ENCODE peak calls at places on chromosomes 4 and X, in five cellular contexts. F is A549, P is IMR-90, B is HepG2, A is K562. S is an unnamed sample.

GRCh38 chrX:91414710-91415109 is 19.9 kb upstream of the PABPC5 start:
- DNase-seq in F (no peak), P (no peak), B (no peak), A (no peak), S (no peak)

GRCh38 chrX:44303119-44303518 is 40.4 kb downstream of the EFHC2 start:
- DNase-seq in F (no peak), P (no peak), B (no peak), A (no peak), S (no peak)

GRCh38 chrX:136185409-136186022 is 38.2 kb downstream of the FHL1 start:
- DNase-seq in F (peak), P (peak), B (no peak), A (no peak), S (no peak)

GRCh38 chrX:34578237-34578636 is 78.8 kb downstream of the TMEM47 start:
- DNase-seq in F (peak), P (peak), B (no peak), A (no peak), S (no peak)

GRCh38 chr4:104205116-104205515 is 289.6 kb downstream of the CXXC4 start:
- DNase-seq in F (no peak), P (no peak), B (no peak), A (no peak), S (no peak)

GRCh38 chr4:134085525-134085924 is 116.1 kb downstream of the PABPC4L start:
- DNase-seq in F (no peak), P (no peak), B (no peak), A (no peak), S (no peak)

GRCh38 chrX:11666180-11666579 is 460 bp upstream of the ARHGAP6 start:
- DNase-seq in F (no peak), P (no peak), B (no peak), A (no peak), S (no peak)

GRCh38 chr4:45987858-45988257 is 136.0 kb downstream of the GABRG1 start:
- DNase-seq in F (no peak), P (no peak), B (no peak), A (no peak), S (no peak)

GRCh38 chr4:15147709-15148651 is 145.7 kb downstream of the CPEB2 start:
- DNase-seq in F (no peak), P (no peak), B (peak), A (no peak), S (no peak)

GRCh38 chr4:72179342-72179741 is 147.5 kb downstream of the NPFFR2 start:
- DNase-seq in F (no peak), P (no peak), B (no peak), A (no peak), S (no peak)

GRCh38 chr4:15063341-15063740 is 61.1 kb downstream of the CPEB2 start:
- DNase-seq in F (no peak), P (no peak), B (no peak), A (no peak), S (no peak)

GRCh38 chr4:8409271-8410065 is 31.1 kb downstream of the ACOX3 start:
- DNase-seq in F (peak), P (no peak), B (no peak), A (peak), S (no peak)

GRCh38 chrX:1468250-1468772 is 15.6 kb upstream of the ASMTL start:
- DNase-seq in F (peak), P (no peak), B (no peak), A (no peak), S (peak)

GRCh38 chrX:42803320-42803719 is 25.4 kb upstream of the PPP1R2C start:
- DNase-seq in F (no peak), P (peak), B (no peak), A (no peak), S (no peak)

GRCh38 chr4:19689511-19689910 is 562.2 kb upstream of the SLIT2 start:
- DNase-seq in F (no peak), P (peak), B (no peak), A (no peak), S (no peak)

GRCh38 chr4:120540625-120541024 is 381.9 kb downstream of the PRDM5 start:
- DNase-seq in F (no peak), P (no peak), B (no peak), A (no peak), S (no peak)

GRCh38 chr4:126582737-126583136 is 1050.0 kb upstream of the INTU start:
- DNase-seq in F (peak), P (peak), B (no peak), A (no peak), S (no peak)

DNA sequence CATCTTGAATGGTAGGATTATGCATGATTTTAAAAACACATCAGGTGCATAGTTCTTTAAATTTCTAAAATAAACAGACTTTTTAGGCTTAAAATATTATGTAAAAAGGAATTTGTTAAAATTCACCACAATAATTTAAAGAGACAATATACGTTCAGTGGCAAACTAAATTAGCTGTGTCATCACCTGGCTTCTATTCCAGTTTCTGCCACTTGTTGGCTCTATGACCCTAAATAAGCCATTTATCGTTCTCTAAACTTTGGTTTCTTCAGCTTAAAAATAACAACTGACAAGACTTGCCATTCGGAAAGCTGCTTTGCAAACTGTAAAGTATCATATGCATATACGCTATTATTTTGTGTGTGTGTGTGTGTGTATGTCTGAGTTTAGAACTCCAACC is 141.3 kb downstream of the MGST2 start:
- DNase-seq in F (no peak), P (no peak), B (no peak), A (no peak), S (no peak)
- TF ChIP-seq CTCF in F (no peak), P (no peak), B (peak), A (no peak), S (no peak)

DNA sequence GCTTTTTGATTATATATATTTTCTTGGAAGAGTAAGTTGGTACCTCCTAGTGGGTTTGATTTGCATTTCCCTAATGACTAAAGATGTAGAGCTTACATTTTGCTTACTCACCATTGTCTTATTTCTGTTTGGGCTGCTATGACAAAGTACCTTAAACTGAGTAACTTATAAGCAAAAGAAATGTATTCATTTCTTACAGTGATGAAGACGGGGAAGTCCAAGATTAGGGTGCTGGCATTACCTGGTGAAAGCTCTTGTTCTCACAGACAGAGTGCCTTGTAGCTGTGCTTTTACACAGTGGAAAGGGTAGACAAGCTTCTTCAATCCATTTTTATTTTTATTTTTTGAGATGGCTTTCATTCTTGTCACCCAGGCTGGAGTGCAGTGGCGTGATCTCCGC is 229.2 kb upstream of the AGA start:
- DNase-seq in F (no peak), P (no peak), B (no peak), A (no peak), S (no peak)
- TF ChIP-seq MAFK in F (no peak), P (no peak), B (no peak), A (no peak), S (no peak)

GRCh38 chr4:153773236-153773690 is 13.4 kb upstream of the RNF175 start:
- DNase-seq in F (no peak), P (no peak), B (no peak), A (peak), S (no peak)
- TF ChIP-seq CTCF in F (no peak), P (no peak), B (peak), A (peak), S (no peak)

GRCh38 chr4:41539711-41540110 is 1.8 kb downstream of the LIMCH1 start:
- DNase-seq in F (no peak), P (no peak), B (no peak), A (no peak), S (no peak)

GRCh38 chr4:41535911-41536361 is 2.0 kb upstream of the LIMCH1 start:
- DNase-seq in F (no peak), P (no peak), B (no peak), A (no peak), S (no peak)

GRCh38 chr4:41537267-41537890 is 578 bp upstream of the LIMCH1 start:
- DNase-seq in F (no peak), P (no peak), B (no peak), A (no peak), S (no peak)

GRCh38 chr4:41538887-41539498 is 1.0 kb downstream of the LIMCH1 start:
- DNase-seq in F (no peak), P (no peak), B (no peak), A (no peak), S (no peak)

GRCh38 chr4:41538017-41538733 is at the start of gene LIMCH1:
- DNase-seq in F (peak), P (no peak), B (no peak), A (no peak), S (peak)
- TF ChIP-seq MAFK in F (peak), P (no peak), B (no peak), A (no peak), S (no peak)

DNA sequence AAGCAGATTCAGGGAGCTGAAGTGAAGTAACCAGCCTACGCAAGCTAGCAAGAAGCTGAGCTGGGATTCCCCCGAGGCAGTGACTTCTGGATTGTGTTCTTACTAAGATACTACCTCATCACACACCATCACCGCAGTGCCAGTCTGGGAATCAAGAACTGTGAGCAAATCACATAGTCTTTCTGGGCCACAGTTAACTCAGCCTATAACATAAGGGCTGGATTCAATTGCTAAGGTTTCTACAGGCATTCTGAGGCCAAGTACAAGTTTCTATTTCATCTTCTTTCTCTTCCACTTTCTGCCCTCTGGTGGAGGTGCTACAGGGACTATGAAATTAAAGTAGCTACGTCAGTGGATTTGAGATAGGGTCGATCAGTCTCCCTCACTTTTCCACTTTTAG is 1.4 kb upstream of the CORIN start:
- DNase-seq in F (peak), P (peak), B (no peak), A (no peak), S (no peak)
- TF ChIP-seq CTCF in F (no peak), P (no peak), B (no peak), A (no peak), S (no peak)

GRCh38 chrX:20685652-20686051 is 418.9 kb upstream of the RPS6KA3 start:
- DNase-seq in F (no peak), P (no peak), B (no peak), A (no peak), S (no peak)
- TF ChIP-seq MAFK in F (no peak), P (no peak), B (no peak), A (no peak), S (no peak)

DNA sequence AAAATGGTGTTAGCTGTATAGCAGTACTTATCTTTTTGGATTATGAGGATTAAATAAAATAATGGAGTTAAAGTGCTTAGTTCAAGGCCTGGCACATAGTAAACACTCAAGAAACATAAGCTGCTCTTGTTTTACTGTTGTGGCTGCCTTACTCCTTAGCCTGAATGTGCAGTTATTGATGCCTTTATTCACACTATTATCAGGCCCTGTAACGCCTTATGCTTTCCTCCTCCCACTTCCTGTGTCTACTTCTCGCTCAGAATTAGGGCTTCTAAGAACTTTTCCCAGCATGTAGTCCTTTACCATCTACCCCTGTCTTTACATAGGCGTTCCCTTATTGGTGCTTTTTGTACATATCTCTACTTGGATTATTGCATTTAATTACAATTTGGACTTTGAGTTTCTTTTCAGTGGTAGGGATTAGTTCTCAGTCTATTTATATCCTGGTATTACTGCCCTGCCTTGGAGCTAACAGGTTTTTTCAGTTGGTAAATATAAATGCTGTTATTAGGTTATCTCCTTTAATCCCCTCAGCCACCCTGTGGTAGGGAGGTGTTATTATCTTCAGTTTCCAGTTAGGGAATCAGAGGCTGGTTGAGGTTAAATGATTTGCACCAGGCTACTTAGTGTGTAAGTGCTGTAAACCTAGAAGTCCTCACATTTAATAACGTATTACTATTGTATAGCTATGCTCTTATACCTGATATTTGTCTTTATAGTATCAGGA is 83.9 kb downstream of the RBPJ start:
- DNase-seq in F (no peak), P (no peak), B (no peak), A (peak), S (no peak)
- TF ChIP-seq CTCF in F (no peak), P (no peak), B (no peak), A (no peak), S (no peak)

DNA sequence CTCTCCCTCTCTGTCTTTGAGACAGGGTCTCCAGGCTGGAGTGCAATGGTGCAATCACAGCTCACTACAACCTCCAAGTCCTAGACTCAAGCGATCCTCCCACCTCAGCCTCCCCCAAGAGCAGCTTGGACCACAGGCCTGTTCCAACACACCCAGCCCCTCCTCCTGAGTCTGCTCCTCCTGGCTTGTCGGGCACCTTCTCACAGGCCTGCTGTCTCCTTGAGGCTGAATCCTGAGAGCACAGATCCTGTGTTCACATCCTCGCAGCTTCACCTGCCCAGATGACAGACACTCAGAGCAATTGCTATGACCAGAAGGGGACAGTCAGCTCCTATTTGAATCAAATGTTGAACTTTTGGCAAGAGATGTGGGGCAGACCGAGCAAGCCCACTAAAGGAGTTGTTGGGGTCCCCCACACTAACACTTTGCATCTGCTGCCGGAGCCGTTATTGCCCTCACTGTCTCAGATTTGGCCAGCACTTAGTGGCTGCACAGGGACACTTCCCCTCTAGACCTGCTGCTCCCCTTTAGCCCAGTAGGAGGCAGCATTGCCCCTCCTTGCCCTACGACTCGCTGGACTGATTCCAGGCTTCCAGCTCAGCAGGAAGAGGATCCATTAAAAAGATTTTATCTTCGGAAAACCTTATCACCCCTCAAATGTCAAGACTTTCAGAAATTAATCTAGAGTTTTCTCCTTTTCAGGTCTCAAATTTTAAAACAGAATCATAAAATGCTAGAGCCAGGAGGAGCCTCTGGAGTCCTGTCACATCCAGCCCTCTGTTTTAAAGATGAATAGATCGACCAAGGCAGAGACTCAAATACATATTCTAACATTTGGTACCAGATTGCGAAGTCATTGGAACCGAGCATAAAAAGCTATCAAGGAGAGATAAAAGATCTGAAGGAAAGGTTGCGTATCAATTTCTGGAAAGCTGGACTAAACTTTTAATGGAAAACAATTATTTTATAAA is 113.7 kb downstream of the USP46 start:
- DNase-seq in F (peak), P (peak), B (peak), A (peak), S (peak)
- TF ChIP-seq MAFK in F (no peak), P (no peak), B (no peak), A (no peak), S (no peak)

GRCh38 chrX:119181491-119181890 is 53.9 kb upstream of the KIAA1210 start:
- DNase-seq in F (peak), P (no peak), B (peak), A (no peak), S (no peak)
- TF ChIP-seq CTCF in F (peak), P (no peak), B (peak), A (no peak), S (peak)

GRCh38 chr4:162644346-162644745 is 480.5 kb upstream of the FSTL5 start:
- DNase-seq in F (no peak), P (no peak), B (no peak), A (no peak), S (no peak)
- TF ChIP-seq MAFK in F (no peak), P (no peak), B (no peak), A (no peak), S (no peak)